ENCODE peak calls at places on chromosomes 12 and 14, in five cellular contexts. One of them, this sample, is unnamed.

GRCh38 chr14:49187799-49188198 is 398.4 kb downstream of the RPS29 start:
- DNase-seq in SK-N-SH: no peak
- DNase-seq in HCT116: no peak
- DNase-seq in GM12878: no peak
- DNase-seq in K562: no peak
- DNase-seq in this sample: no peak

GRCh38 chr12:2537868-2538541 is 256.8 kb upstream of the FKBP4 start:
- DNase-seq in SK-N-SH: no peak
- DNase-seq in HCT116: no peak
- DNase-seq in GM12878: no peak
- DNase-seq in K562: no peak
- DNase-seq in this sample: no peak

GRCh38 chr12:1792406-1792805 is 28.0 kb upstream of the LRTM2 start:
- DNase-seq in SK-N-SH: peak
- DNase-seq in HCT116: no peak
- DNase-seq in GM12878: no peak
- DNase-seq in K562: no peak
- DNase-seq in this sample: no peak

GRCh38 chr14:102034301-102034700 is 52.5 kb downstream of the HSP90AA1 start:
- DNase-seq in SK-N-SH: no peak
- DNase-seq in HCT116: no peak
- DNase-seq in GM12878: no peak
- DNase-seq in K562: no peak
- DNase-seq in this sample: no peak

GRCh38 chr14:51458563-51458955 is 193.2 kb upstream of the FRMD6 start:
- DNase-seq in SK-N-SH: no peak
- DNase-seq in HCT116: no peak
- DNase-seq in GM12878: no peak
- DNase-seq in K562: no peak
- DNase-seq in this sample: no peak

GRCh38 chr12:112381421-112381897 is 772 bp downstream of the HECTD4 start:
- DNase-seq in SK-N-SH: no peak
- DNase-seq in HCT116: no peak
- DNase-seq in GM12878: no peak
- DNase-seq in K562: peak
- DNase-seq in this sample: no peak

GRCh38 chr12:52517888-52518287 is 2.3 kb downstream of the KRT5 start:
- DNase-seq in SK-N-SH: no peak
- DNase-seq in HCT116: no peak
- DNase-seq in GM12878: no peak
- DNase-seq in K562: no peak
- DNase-seq in this sample: no peak

GRCh38 chr14:79552778-79553177 is 658.5 kb downstream of the DIO2 start:
- DNase-seq in SK-N-SH: no peak
- DNase-seq in HCT116: no peak
- DNase-seq in GM12878: no peak
- DNase-seq in K562: no peak
- DNase-seq in this sample: no peak

GRCh38 chr12:15469342-15469741 is 147.0 kb downstream of the PTPRO start:
- DNase-seq in SK-N-SH: no peak
- DNase-seq in HCT116: no peak
- DNase-seq in GM12878: no peak
- DNase-seq in K562: no peak
- DNase-seq in this sample: no peak

GRCh38 chr14:43894534-43894933 is 612.5 kb downstream of the FSCB start:
- DNase-seq in SK-N-SH: peak
- DNase-seq in HCT116: peak
- DNase-seq in GM12878: no peak
- DNase-seq in K562: peak
- DNase-seq in this sample: no peak

GRCh38 chr12:96606646-96607045 is 117.3 kb downstream of the CFAP54 start:
- DNase-seq in SK-N-SH: no peak
- DNase-seq in HCT116: no peak
- DNase-seq in GM12878: no peak
- DNase-seq in K562: no peak
- DNase-seq in this sample: no peak

GRCh38 chr12:39329015-39329414 is 113.9 kb downstream of the KIF21A start:
- DNase-seq in SK-N-SH: no peak
- DNase-seq in HCT116: no peak
- DNase-seq in GM12878: no peak
- DNase-seq in K562: no peak
- DNase-seq in this sample: no peak

GRCh38 chr12:14962180-14962579 is 779 bp upstream of the ARHGDIB start:
- DNase-seq in SK-N-SH: no peak
- DNase-seq in HCT116: no peak
- DNase-seq in GM12878: no peak
- DNase-seq in K562: no peak
- DNase-seq in this sample: no peak

GRCh38 chr14:21206753-21207684 is 51.2 kb upstream of the OR5AU1 start:
- DNase-seq in SK-N-SH: no peak
- DNase-seq in HCT116: no peak
- DNase-seq in GM12878: no peak
- DNase-seq in K562: no peak
- DNase-seq in this sample: no peak

DNA sequence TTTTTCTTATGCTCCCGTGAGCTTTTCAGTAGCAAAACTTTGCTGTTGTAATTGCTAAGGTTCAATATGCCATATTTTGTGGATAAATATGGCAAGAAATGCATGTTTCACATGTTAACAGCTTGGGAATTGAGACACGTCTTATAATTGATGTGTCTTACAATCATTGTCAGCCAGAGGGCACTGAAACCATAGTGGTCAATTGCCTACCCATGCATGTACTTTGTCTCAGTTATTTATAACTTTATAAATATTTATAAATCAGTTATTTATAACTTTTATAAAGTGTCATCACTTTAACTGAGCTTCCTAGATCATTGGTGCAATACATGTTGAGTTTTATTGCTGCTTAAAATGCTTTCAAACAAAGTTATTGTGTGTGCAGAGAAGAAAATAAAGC is 82.0 kb downstream of the CATSPERB start:
- DNase-seq in SK-N-SH: peak
- DNase-seq in HCT116: peak
- DNase-seq in GM12878: no peak
- DNase-seq in K562: peak
- DNase-seq in this sample: peak
- TF ChIP-seq ZBTB33 in SK-N-SH: no peak
- TF ChIP-seq ZBTB33 in HCT116: no peak
- TF ChIP-seq ZBTB33 in GM12878: no peak
- TF ChIP-seq ZBTB33 in K562: no peak
- TF ChIP-seq ZBTB33 in this sample: no peak

GRCh38 chr12:55072093-55072492 is 52.3 kb downstream of the NEUROD4 start:
- DNase-seq in SK-N-SH: no peak
- DNase-seq in HCT116: peak
- DNase-seq in GM12878: no peak
- DNase-seq in K562: peak
- DNase-seq in this sample: peak

GRCh38 chr12:55073043-55074022 is 52.9 kb upstream of the OR9K2 start:
- DNase-seq in SK-N-SH: peak
- DNase-seq in HCT116: peak
- DNase-seq in GM12878: peak
- DNase-seq in K562: peak
- DNase-seq in this sample: peak

DNA sequence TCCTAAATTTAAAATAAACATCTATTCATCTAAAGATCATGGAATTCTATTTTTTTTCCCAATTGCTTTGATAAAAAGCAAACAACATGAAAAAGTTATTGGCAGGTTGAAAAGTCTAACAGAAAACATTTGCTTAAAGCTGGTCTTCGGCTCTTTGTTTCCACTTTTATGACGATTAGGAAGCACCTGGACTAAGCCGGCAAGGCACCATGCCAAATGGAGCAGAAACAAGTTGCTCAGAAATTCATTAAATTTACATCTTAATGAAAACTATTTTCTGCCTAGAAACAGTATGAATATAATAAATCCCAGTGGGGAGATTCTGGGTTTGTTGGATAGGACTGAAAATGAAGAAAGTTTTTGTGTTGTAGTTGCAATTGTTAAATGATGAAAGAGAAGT is 51.4 kb upstream of the OR9K2 start:
- DNase-seq in SK-N-SH: no peak
- DNase-seq in HCT116: no peak
- DNase-seq in GM12878: no peak
- DNase-seq in K562: no peak
- DNase-seq in this sample: no peak
- H3K9ac ChIP-seq in SK-N-SH: no peak
- H3K9ac ChIP-seq in HCT116: no peak
- H3K9ac ChIP-seq in GM12878: no peak
- H3K9ac ChIP-seq in K562: no peak
- H3K9ac ChIP-seq in this sample: no peak

DNA sequence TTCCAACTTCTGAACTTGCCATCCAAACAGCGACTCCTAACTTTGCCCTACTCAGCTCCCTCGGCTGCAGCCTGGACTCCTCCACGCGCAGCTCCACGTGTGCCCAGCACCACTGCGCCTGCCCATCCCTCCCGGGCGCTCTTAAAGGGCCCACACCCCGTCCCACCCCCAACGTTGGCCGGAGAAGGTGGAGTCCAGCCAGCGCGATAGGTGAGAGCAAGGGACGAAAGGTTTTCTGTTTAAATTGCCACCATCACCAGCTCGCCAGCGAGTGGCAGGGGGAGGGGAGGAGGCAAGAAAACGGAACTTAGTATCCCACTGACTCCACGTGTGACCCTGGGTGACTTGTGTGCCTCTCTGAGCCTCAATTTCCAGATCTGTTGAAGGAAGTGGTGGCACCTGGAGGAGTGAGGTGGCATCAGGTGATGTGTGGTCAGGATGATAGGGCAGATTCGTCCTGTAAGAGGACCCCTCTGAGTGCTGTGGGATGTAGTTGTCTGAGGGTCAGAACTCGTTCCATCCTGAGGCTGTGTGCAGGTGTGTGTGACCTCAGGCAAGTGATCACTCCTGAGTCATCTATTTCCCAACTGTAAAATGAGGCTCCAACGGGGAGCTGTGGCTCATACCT is 59.7 kb downstream of the TRPV4 start:
- DNase-seq in SK-N-SH: no peak
- DNase-seq in HCT116: no peak
- DNase-seq in GM12878: no peak
- DNase-seq in K562: no peak
- DNase-seq in this sample: no peak
- TF ChIP-seq ZBTB33 in SK-N-SH: no peak
- TF ChIP-seq ZBTB33 in HCT116: no peak
- TF ChIP-seq ZBTB33 in GM12878: no peak
- TF ChIP-seq ZBTB33 in K562: no peak
- TF ChIP-seq ZBTB33 in this sample: no peak

DNA sequence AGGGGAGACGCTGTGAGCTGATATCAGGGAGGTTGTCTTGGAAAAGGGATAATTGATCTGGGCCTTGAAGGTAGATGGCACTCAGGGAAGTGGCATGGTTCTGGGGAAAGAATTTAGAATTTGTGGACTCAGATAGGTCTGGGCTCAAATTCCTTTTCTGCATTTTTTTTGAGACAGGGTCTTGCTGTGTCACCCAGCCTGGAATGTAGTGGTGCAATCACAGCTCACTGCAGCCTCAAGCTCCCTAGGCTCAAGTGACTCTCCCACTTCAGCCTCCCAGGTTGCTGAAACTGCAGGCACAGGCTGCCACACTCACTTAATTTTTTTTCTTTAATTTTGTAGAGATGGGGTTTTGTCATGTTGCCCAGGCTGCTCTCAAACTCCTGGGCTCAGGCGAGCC is 98.1 kb upstream of the NCOR2 start:
- DNase-seq in SK-N-SH: no peak
- DNase-seq in HCT116: no peak
- DNase-seq in GM12878: no peak
- DNase-seq in K562: no peak
- DNase-seq in this sample: no peak
- H3K9ac ChIP-seq in SK-N-SH: no peak
- H3K9ac ChIP-seq in HCT116: no peak
- H3K9ac ChIP-seq in GM12878: no peak
- H3K9ac ChIP-seq in K562: no peak
- H3K9ac ChIP-seq in this sample: no peak

DNA sequence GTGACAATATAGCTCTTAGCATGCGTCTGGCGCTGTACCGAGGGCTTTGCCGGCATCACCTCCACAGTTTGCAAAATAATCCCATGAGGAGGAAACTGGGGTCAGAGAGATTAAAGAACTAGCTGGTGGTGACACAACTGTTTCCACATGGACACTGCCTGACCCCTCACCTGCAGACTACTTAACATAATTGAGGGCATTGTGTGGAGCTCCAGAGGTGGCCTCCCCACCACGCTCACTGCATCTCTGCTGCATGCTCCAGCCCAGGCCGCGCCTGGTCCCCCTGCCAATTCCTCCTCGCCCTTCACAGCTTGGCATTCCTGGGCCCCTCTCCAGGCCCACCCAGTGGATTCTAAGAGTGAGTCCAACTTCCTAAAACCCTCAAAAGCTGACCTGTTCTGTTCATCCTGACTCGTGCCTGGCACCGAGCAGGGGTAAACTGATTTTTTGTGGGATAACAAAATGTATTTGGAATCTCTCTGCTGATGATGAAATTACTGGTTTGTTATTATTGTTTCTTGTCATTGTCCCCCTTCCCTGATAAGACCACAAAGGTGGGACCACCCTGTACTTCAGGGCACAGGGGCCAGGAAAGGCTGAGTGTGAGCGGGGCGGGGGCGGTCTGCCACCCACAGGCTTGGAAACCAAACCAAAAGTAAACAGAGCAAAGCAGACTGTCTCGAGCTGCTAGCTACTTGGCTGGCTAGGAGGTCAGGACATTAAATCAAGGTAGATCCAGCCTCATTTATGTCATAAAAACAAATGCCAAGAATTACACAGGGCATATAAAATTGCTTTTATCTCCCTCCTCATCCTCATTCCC is 40.6 kb downstream of the CHGA start:
- DNase-seq in SK-N-SH: no peak
- DNase-seq in HCT116: no peak
- DNase-seq in GM12878: no peak
- DNase-seq in K562: no peak
- DNase-seq in this sample: peak
- TF ChIP-seq ZBTB33 in SK-N-SH: no peak
- TF ChIP-seq ZBTB33 in HCT116: no peak
- TF ChIP-seq ZBTB33 in GM12878: no peak
- TF ChIP-seq ZBTB33 in K562: no peak
- TF ChIP-seq ZBTB33 in this sample: no peak

DNA sequence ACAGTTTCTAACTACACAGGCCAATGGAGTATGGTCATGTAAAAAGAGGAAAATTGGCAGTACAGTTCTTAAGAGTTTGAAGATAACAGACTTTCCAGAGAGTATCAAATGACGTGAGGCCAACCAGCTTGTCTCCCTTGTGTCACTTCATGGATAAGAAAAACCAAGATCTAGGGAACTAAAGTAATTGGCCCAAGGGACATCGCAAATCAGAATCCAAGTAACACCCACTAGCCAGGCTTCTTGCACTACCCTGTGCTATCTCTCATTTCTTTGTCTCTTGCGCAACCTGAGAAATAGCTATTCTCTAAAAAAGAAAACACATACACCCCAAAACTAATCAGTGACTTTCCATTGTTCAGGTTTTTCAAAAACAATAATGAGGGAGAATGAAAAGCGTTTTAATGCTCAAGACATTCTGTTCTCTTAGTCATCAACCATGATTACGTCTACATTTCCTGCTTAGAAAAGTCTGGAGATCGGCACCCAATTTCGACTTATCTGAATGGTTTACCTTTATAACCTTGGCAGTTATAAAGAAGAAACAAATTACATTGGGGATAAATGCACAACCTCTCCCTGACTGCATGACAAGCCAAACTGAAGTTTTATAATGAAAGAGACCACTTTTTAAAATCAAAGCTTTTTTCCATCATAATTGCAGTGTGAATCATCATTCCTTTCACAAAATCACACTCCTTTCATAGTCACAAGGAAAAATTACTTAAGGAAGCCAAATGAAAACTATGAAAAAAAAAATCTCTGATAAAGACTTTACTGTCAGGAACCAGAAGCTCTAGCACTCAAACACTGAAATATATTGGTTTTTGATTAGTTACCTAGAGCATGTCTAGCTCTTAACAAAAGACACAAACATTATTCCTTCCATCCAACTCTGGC is 42.1 kb downstream of the TMTC1 start:
- DNase-seq in SK-N-SH: no peak
- DNase-seq in HCT116: no peak
- DNase-seq in GM12878: no peak
- DNase-seq in K562: no peak
- DNase-seq in this sample: no peak
- H3K9ac ChIP-seq in SK-N-SH: no peak
- H3K9ac ChIP-seq in HCT116: no peak
- H3K9ac ChIP-seq in GM12878: no peak
- H3K9ac ChIP-seq in K562: no peak
- H3K9ac ChIP-seq in this sample: no peak

This sample was measured in HepG2.